ENCODE peak calls at places on chromosome 14, in ten cellular contexts. L is naive thymus-derived CD8-positive, alpha-beta T cell; T is CD4-positive, alpha-beta T cell; G is effector memory CD4-positive, alpha-beta T cell; Y is ACHN; F is ureter; S is NCI-H510A treated with DMSO at 0.1 percent for 48 hours; V is islet precursor cell; W is ELF-1; B is activated CD4-positive, alpha-beta memory T cell treated with anti-CD3 and anti-CD28 coated beads for 36 hours. J is an unnamed sample.

GRCh38 chr14:69895109-69895508 is 15.9 kb downstream of the SMOC1 start:
- DNase-seq in L (no peak), T (no peak), G (no peak), Y (no peak), F (no peak), S (no peak), V (peak), W (no peak), B (no peak), J (no peak)

GRCh38 chr14:84575681-84576080 is 954.3 kb upstream of the FLRT2 start:
- DNase-seq in L (no peak), T (no peak), G (no peak), Y (no peak), F (no peak), S (no peak), V (no peak), W (no peak), B (no peak), J (no peak)

GRCh38 chr14:89332031-89332430 is 85.0 kb downstream of the FOXN3 start:
- DNase-seq in L (no peak), T (no peak), G (no peak), Y (no peak), F (no peak), S (no peak), V (no peak), W (no peak), B (no peak), J (no peak)

GRCh38 chr14:92352158-92352985 is 29.4 kb downstream of the SLC24A4 start:
- DNase-seq in L (no peak), T (no peak), G (no peak), Y (peak), F (no peak), S (no peak), V (no peak), W (peak), B (peak), J (no peak)

GRCh38 chr14:56554301-56554700 is 25.3 kb upstream of the TMEM260 start:
- DNase-seq in L (no peak), T (no peak), G (no peak), Y (no peak), F (no peak), S (no peak), V (no peak), W (no peak), B (no peak), J (no peak)

GRCh38 chr14:75636100-75636692 is 24.5 kb downstream of the ERG28 start:
- DNase-seq in L (no peak), T (no peak), G (no peak), Y (no peak), F (no peak), S (no peak), V (peak), W (peak), B (no peak), J (no peak)

GRCh38 chr14:90556666-90557450 is 160.0 kb downstream of the CALM1 start:
- DNase-seq in L (no peak), T (no peak), G (no peak), Y (no peak), F (no peak), S (no peak), V (no peak), W (no peak), B (no peak), J (no peak)

GRCh38 chr14:78863143-78863542 is 693.0 kb downstream of the NRXN3 start:
- DNase-seq in L (no peak), T (no peak), G (no peak), Y (peak), F (no peak), S (no peak), V (peak), W (peak), B (peak), J (no peak)

GRCh38 chr14:55136241-55136640 is 7.2 kb downstream of the LGALS3 start:
- DNase-seq in L (no peak), T (no peak), G (no peak), Y (no peak), F (no peak), S (no peak), V (no peak), W (no peak), B (no peak), J (no peak)

J was measured in left lobe of liver.